ENCODE peak calls at places on chromosome 4, in eight cellular contexts. H is IMR-90, O is tibial artery, T is SK-N-SH, Z is stomach, F is LNCaP clone FGC, L is astrocyte of the spinal cord, D is left lung. R is an unnamed sample.
A peak's percentile ranks its signal among the peaks of the same experiment; 100 is the strongest.

GRCh38 chr4:152257601-152258066 is 278.3 kb downstream of the FBXW7 start:
- DNase-seq in D (no peak), O (no peak), H (peak; percentile 31), Z (no peak), T (no peak), L (no peak), F (no peak), R (peak; percentile 70)

GRCh38 chr4:5300275-5300674 is 249.0 kb downstream of the STK32B start:
- DNase-seq in L (no peak), H (no peak), Z (no peak), T (no peak), D (no peak), O (no peak), F (no peak), R (no peak)

GRCh38 chr4:79235074-79235473 is 90.8 kb downstream of the NAA11 start:
- DNase-seq in H (no peak), D (no peak), O (no peak), Z (no peak), F (no peak), T (no peak), L (no peak), R (no peak)

GRCh38 chr4:101346312-101346561 is 1.1 kb downstream of the PPP3CA start:
- DNase-seq in D (no peak), T (peak; percentile 68), O (no peak), Z (no peak), F (no peak), L (no peak), H (no peak), R (no peak)

GRCh38 chr4:65738134-65738533 is 67.8 kb upstream of the EPHA5 start:
- DNase-seq in L (no peak), T (no peak), O (no peak), H (no peak), F (no peak), Z (no peak), D (no peak), R (no peak)

GRCh38 chr4:21569638-21570037 is 378.9 kb downstream of the KCNIP4 start:
- DNase-seq in Z (no peak), H (no peak), O (no peak), T (no peak), D (no peak), F (no peak), L (no peak), R (no peak)

GRCh38 chr4:87188063-87188462 is 32.4 kb downstream of the KLHL8 start:
- DNase-seq in O (no peak), Z (no peak), T (no peak), L (peak; percentile 37), H (peak; percentile 65), D (no peak), F (peak; percentile 92), R (peak; percentile 18)

GRCh38 chr4:139814285-139815015 is 148.8 kb downstream of the MGST2 start:
- DNase-seq in D (no peak), O (no peak), T (no peak), F (no peak), L (no peak), Z (no peak), H (peak; percentile 41), R (peak; percentile 48)

GRCh38 chr4:55865228-55865806 is 11.9 kb downstream of the EXOC1 start:
- DNase-seq in F (no peak), L (peak; percentile 73), Z (no peak), H (peak; percentile 71), D (no peak), T (no peak), O (no peak), R (peak; percentile 66)

GRCh38 chr4:105894570-105895323 is 524 bp upstream of the NPNT start:
- DNase-seq in H (no peak), O (peak; percentile 70), F (no peak), T (no peak), Z (no peak), L (peak; percentile 32), D (no peak), R (peak; percentile 47)

GRCh38 chr4:105896984-105897760 is 1.9 kb downstream of the NPNT start:
- DNase-seq in T (no peak), D (no peak), H (no peak), L (no peak), O (no peak), F (no peak), Z (no peak), R (no peak)

GRCh38 chr4:105895324-105895608 is at the start of gene NPNT:
- DNase-seq in H (no peak), F (no peak), D (peak; percentile 86), O (no peak), L (no peak), T (peak; percentile 60), Z (no peak), R (no peak)

GRCh38 chr4:105895609-105896460 is 564 bp downstream of the NPNT start:
- DNase-seq in D (peak; percentile 80), F (no peak), H (no peak), O (peak; percentile 77), L (peak; percentile 4), T (peak; percentile 40), Z (no peak), R (no peak)

GRCh38 chr4:105896461-105896939 is 1.2 kb downstream of the NPNT start:
- DNase-seq in T (no peak), D (peak; percentile 83), L (no peak), F (no peak), H (no peak), Z (no peak), O (no peak), R (no peak)
- H3K4me3 ChIP-seq in T (peak overlapping the region; percentile 32), D (peak overlapping the region; percentile 50), L (peak overlapping the region; percentile 12), F (no peak overlapping the region), H (no peak overlapping the region), Z (peak overlapping the region; percentile 60), O (peak overlapping the region; percentile 89), R (peak overlapping the region; percentile 21)

DNA sequence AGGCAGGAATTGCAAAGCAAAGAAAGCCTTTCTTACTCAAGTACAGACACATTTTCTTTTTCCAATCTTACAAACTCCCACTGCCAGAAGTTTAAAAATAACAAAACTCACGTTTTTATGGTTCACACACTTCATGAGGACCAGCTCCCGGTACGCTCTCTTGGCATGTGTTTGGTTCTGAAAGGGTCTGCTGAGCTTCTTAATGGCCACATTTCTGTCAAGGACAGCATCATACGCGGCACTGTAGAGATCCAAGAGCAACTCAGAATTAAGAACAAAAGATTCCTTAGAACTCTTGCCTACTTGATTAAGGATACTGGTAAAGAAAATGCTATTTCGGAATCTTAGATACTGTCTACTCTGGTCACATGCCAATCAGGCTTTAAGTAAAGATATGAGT is 252.7 kb downstream of the MAPK10 start:
- DNase-seq in T (no peak), D (no peak), O (no peak), H (no peak), L (no peak), Z (no peak), F (no peak), R (no peak)
- H3K4me3 ChIP-seq in T (no peak overlapping the region), D (no peak overlapping the region), O (no peak overlapping the region), H (no peak overlapping the region), L (no peak overlapping the region), Z (no peak overlapping the region), F (no peak overlapping the region), R (no peak overlapping the region)

GRCh38 chr4:121064482-121064881 is 7.9 kb downstream of the NDNF start:
- DNase-seq in L (no peak), O (no peak), T (no peak), D (no peak), H (no peak), F (no peak), Z (no peak), R (peak; percentile 17)

GRCh38 chr4:121057466-121057911 is 14.8 kb downstream of the NDNF start:
- DNase-seq in F (no peak), Z (no peak), L (no peak), H (no peak), O (no peak), D (no peak), T (peak; percentile 42), R (no peak)

GRCh38 chr4:121062466-121062975 is 9.8 kb downstream of the NDNF start:
- DNase-seq in F (no peak), H (no peak), T (no peak), L (no peak), D (no peak), Z (no peak), O (no peak), R (peak; percentile 60)

GRCh38 chr4:121061215-121061614 is 11.1 kb downstream of the NDNF start:
- DNase-seq in Z (no peak), T (no peak), L (no peak), D (peak; percentile 34), H (no peak), O (no peak), F (no peak), R (no peak)

DNA sequence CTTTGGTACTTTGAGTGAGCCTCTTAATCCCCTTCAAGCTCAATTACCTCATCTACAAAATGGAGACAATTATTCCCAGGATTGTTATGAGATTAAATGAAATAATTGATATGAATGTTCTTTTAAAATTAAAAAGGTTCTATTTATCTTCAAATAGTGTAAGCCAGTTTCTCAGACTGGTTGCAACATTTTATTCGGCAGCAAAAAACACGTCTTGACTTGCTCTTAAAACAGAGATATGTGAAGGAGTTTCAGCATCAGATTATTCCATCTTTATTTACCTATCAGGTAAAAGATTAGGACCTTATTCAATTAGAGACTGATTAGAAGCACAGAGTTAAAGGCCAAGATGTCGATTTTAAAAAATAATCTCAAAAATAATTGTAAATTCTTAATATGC is 10.5 kb downstream of the NDNF start:
- DNase-seq in D (no peak), L (no peak), H (no peak), F (no peak), Z (no peak), O (no peak), T (no peak), R (no peak)
- H3K4me3 ChIP-seq in D (no peak overlapping the region), L (no peak overlapping the region), H (no peak overlapping the region), F (no peak overlapping the region), Z (no peak overlapping the region), O (no peak overlapping the region), T (no peak overlapping the region), R (no peak overlapping the region)

GRCh38 chr4:163164110-163164509 is 2.6 kb downstream of the NAF1 start:
- DNase-seq in Z (no peak), F (no peak), L (no peak), O (no peak), D (no peak), T (no peak), H (no peak), R (no peak)

GRCh38 chr4:163167333-163167626 is 590 bp upstream of the NAF1 start:
- DNase-seq in D (no peak), L (peak; percentile 35), O (no peak), H (peak; percentile 23), F (no peak), Z (no peak), T (peak; percentile 18), R (peak; percentile 39)

GRCh38 chr4:163165217-163166017 is 1.3 kb downstream of the NAF1 start:
- DNase-seq in Z (no peak), H (peak; percentile 34), L (peak; percentile 25), T (no peak), D (no peak), F (no peak), O (no peak), R (no peak)

GRCh38 chr4:163166041-163166579 is 580 bp downstream of the NAF1 start:
- DNase-seq in O (peak; percentile 78), T (peak; percentile 75), Z (peak; percentile 47), L (peak; percentile 52), H (peak; percentile 33), F (no peak), D (peak; percentile 91), R (peak; percentile 32)

DNA sequence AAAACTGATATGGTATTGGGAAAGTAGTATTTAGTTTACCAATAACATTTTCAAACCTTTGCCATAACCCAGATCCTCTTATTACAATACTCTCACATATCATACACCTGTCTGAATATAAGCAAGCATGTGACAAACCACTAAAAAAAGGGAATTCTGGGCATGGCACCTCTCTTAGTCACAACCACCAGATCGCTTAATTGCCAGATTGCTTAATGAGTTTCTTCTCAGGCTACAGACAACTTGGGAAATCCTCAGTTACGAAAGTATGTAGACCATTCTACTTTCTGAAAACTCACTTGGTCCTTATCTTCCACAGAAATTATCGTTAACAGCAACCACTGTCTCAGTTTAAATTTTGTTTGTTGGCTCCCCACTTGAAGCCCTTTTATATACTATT is 2.1 kb downstream of the NAF1 start:
- DNase-seq in O (no peak), Z (no peak), L (no peak), D (no peak), T (no peak), F (no peak), H (no peak), R (peak; percentile 52)
- H3K4me3 ChIP-seq in O (peak overlapping the region; percentile 78), Z (peak overlapping the region; percentile 74), L (peak overlapping the region; percentile 78), D (peak overlapping the region; percentile 89), T (peak overlapping the region; percentile 81), F (peak overlapping the region; percentile 87), H (no peak overlapping the region), R (peak overlapping the region; percentile 77)

R was measured in AG10803.